ENCODE peak calls at places on chromosome 12, in four cellular contexts. D, B, O and M are unnamed samples.

GRCh38 chr12:117231750-117232149 is 41.5 kb upstream of the FBXO21 start:
- DNase-seq in D (no peak), B (no peak), O (no peak), M (no peak)

GRCh38 chr12:12715128-12715458 is 2.1 kb upstream of the CDKN1B start:
- DNase-seq in D (no peak), B (no peak), O (no peak), M (no peak)

GRCh38 chr12:106645074-106645421 is 62.2 kb downstream of the RFX4 start:
- DNase-seq in D (no peak), B (no peak), O (no peak), M (peak; percentile 79)

GRCh38 chr12:105275997-105276760 is 40.2 kb upstream of the APPL2 start:
- DNase-seq in D (no peak), B (no peak), O (no peak), M (no peak)

GRCh38 chr12:6326316-6326959 is 15.4 kb downstream of the TNFRSF1A start:
- DNase-seq in D (no peak), B (no peak), O (no peak), M (no peak)

GRCh38 chr12:120175537-120175936 is 19.0 kb downstream of the GCN1 start:
- DNase-seq in D (no peak), B (no peak), O (no peak), M (no peak)

GRCh38 chr12:6476496-6476895 is 6.0 kb upstream of the VAMP1 start:
- DNase-seq in D (no peak), B (no peak), O (no peak), M (no peak)

GRCh38 chr12:92341333-92341691 is 195.7 kb upstream of the BTG1 start:
- DNase-seq in D (no peak), B (no peak), O (no peak), M (no peak)

GRCh38 chr12:12562016-12562483 is 613 bp downstream of the DUSP16 start:
- DNase-seq in D (peak; percentile 42), B (peak; percentile 18), O (peak; percentile 27), M (no peak)

GRCh38 chr12:57520008-57520726 is at the start of gene DDIT3:
- DNase-seq in D (peak; percentile 98), B (peak; percentile 100), O (peak; percentile 100), M (peak; percentile 98)

GRCh38 chr12:49716546-49716945 is 9.3 kb upstream of the FMNL3 start:
- DNase-seq in D (no peak), B (no peak), O (no peak), M (no peak)

GRCh38 chr12:102873077-102873476 is 44.0 kb downstream of the PAH start:
- DNase-seq in D (no peak), B (no peak), O (no peak), M (no peak)

GRCh38 chr12:113439606-113440030 is 17.4 kb downstream of the SDSL start:
- DNase-seq in D (no peak), B (no peak), O (no peak), M (no peak)

GRCh38 chr12:104656383-104656782 is 199.6 kb downstream of the CHST11 start:
- DNase-seq in D (no peak), B (no peak), O (no peak), M (no peak)

GRCh38 chr12:40692617-40693502 is 621 bp downstream of the CNTN1 start:
- DNase-seq in D (no peak), B (no peak), O (no peak), M (no peak)

GRCh38 chr12:104630230-104630670 is 173.5 kb downstream of the CHST11 start:
- DNase-seq in D (no peak), B (no peak), O (no peak), M (no peak)

GRCh38 chr12:100720016-100720654 is 74.4 kb upstream of the ANO4 start:
- DNase-seq in D (no peak), B (no peak), O (no peak), M (no peak)

GRCh38 chr12:75361408-75361807 is 26.9 kb downstream of the GLIPR1L1 start:
- DNase-seq in D (no peak), B (no peak), O (no peak), M (no peak)

GRCh38 chr12:113757223-113758002 is 208.7 kb downstream of the RBM19 start:
- DNase-seq in D (no peak), B (no peak), O (no peak), M (no peak)

GRCh38 chr12:65826513-65827171 is 2.4 kb downstream of the HMGA2 start:
- DNase-seq in D (no peak), B (no peak), O (no peak), M (no peak)

GRCh38 chr12:39713552-39713951 is 93.9 kb upstream of the ABCD2 start:
- DNase-seq in D (no peak), B (no peak), O (no peak), M (no peak)

GRCh38 chr12:121709478-121709890 is 3.1 kb upstream of the TMEM120B start:
- DNase-seq in D (no peak), B (no peak), O (no peak), M (no peak)

GRCh38 chr12:108289342-108290131 is 49.6 kb downstream of the CMKLR1 start:
- DNase-seq in D (no peak), B (no peak), O (no peak), M (no peak)

GRCh38 chr12:105748806-105749600 is 389.8 kb downstream of the NUAK1 start:
- DNase-seq in D (no peak), B (no peak), O (no peak), M (no peak)

GRCh38 chr12:47602949-47603558 is 102.8 kb downstream of the RPAP3 start:
- DNase-seq in D (no peak), B (no peak), O (no peak), M (no peak)

GRCh38 chr12:113119980-113120669 is 15.4 kb downstream of the RASAL1 start:
- DNase-seq in D (no peak), B (no peak), O (no peak), M (no peak)

GRCh38 chr12:132400011-132400641 is 70.7 kb upstream of the GALNT9 start:
- DNase-seq in D (no peak), B (no peak), O (no peak), M (no peak)

GRCh38 chr12:54126696-54127537 is 61.9 kb downstream of the SMUG1 start:
- DNase-seq in D (no peak), B (no peak), O (peak; percentile 30), M (no peak)

GRCh38 chr12:14157129-14157747 is 175.8 kb upstream of the GRIN2B start:
- DNase-seq in D (no peak), B (no peak), O (no peak), M (no peak)

GRCh38 chr12:62291888-62292760 is 31.9 kb downstream of the USP15 start:
- DNase-seq in D (no peak), B (no peak), O (peak; percentile 47), M (no peak)

GRCh38 chr12:92078167-92079053 is 67.2 kb downstream of the BTG1 start:
- DNase-seq in D (no peak), B (no peak), O (no peak), M (no peak)

GRCh38 chr12:112126916-112127315 is 1.6 kb downstream of the TRAFD1 start:
- DNase-seq in D (no peak), B (no peak), O (no peak), M (no peak)

GRCh38 chr12:4918950-4919660 is 9.4 kb downstream of the KCNA1 start:
- DNase-seq in D (no peak), B (no peak), O (no peak), M (no peak)

GRCh38 chr12:31346211-31346610 is 20.3 kb upstream of the SINHCAF start:
- DNase-seq in D (no peak), B (no peak), O (no peak), M (no peak)

GRCh38 chr12:127640181-127640886 is 626.6 kb upstream of the TMEM132C start:
- DNase-seq in D (no peak), B (no peak), O (no peak), M (no peak)